ENCODE peak calls at places on chromosomes 2 and 18, in nine cellular contexts. One of them, this sample, is unnamed.

GRCh38 chr2:236972491-236973379 is 113.0 kb upstream of the COPS8 start:
- DNase-seq in K562: no peak
- DNase-seq in IMR-90: peak; percentile 13
- DNase-seq in cardiac muscle cell: peak; percentile 27
- DNase-seq in tibial artery: no peak
- DNase-seq in A673: no peak
- DNase-seq in H9: peak; percentile 55
- DNase-seq in stomach: no peak
- DNase-seq in mammary epithelial cell: peak; percentile 85
- DNase-seq in this sample: peak; percentile 45

GRCh38 chr2:98465456-98466201 is 21.0 kb downstream of the INPP4A start:
- DNase-seq in K562: peak; percentile 59
- DNase-seq in IMR-90: peak; percentile 42
- DNase-seq in cardiac muscle cell: no peak
- DNase-seq in tibial artery: no peak
- DNase-seq in A673: peak; percentile 88
- DNase-seq in H9: no peak
- DNase-seq in stomach: peak; percentile 75
- DNase-seq in mammary epithelial cell: no peak
- DNase-seq in this sample: no peak

GRCh38 chr2:31390324-31390723 is 24.2 kb downstream of the XDH start:
- DNase-seq in K562: no peak
- DNase-seq in IMR-90: no peak
- DNase-seq in cardiac muscle cell: no peak
- DNase-seq in tibial artery: no peak
- DNase-seq in A673: no peak
- DNase-seq in H9: no peak
- DNase-seq in stomach: no peak
- DNase-seq in mammary epithelial cell: peak; percentile 99
- DNase-seq in this sample: no peak

GRCh38 chr2:231034291-231034882 is 2.9 kb upstream of the C2orf72 start:
- DNase-seq in K562: no peak
- DNase-seq in IMR-90: no peak
- DNase-seq in cardiac muscle cell: no peak
- DNase-seq in tibial artery: no peak
- DNase-seq in A673: no peak
- DNase-seq in H9: no peak
- DNase-seq in stomach: no peak
- DNase-seq in mammary epithelial cell: no peak
- DNase-seq in this sample: no peak

GRCh38 chr2:223943561-223944008 is 1.6 kb downstream of the WDFY1 start:
- DNase-seq in K562: no peak
- DNase-seq in IMR-90: peak; percentile 60
- DNase-seq in cardiac muscle cell: no peak
- DNase-seq in tibial artery: no peak
- DNase-seq in A673: peak; percentile 91
- DNase-seq in H9: no peak
- DNase-seq in stomach: no peak
- DNase-seq in mammary epithelial cell: peak; percentile 50
- DNase-seq in this sample: no peak

GRCh38 chr2:97267411-97268074 is 154.6 kb downstream of the ANKRD36 start:
- DNase-seq in K562: no peak
- DNase-seq in IMR-90: peak; percentile 0
- DNase-seq in cardiac muscle cell: no peak
- DNase-seq in tibial artery: peak; percentile 69
- DNase-seq in A673: peak; percentile 2
- DNase-seq in H9: peak; percentile 21
- DNase-seq in stomach: peak; percentile 25
- DNase-seq in mammary epithelial cell: no peak
- DNase-seq in this sample: peak; percentile 1

GRCh38 chr2:53353372-53354111 is 414.1 kb upstream of the CHAC2 start:
- DNase-seq in K562: no peak
- DNase-seq in IMR-90: peak; percentile 15
- DNase-seq in cardiac muscle cell: no peak
- DNase-seq in tibial artery: no peak
- DNase-seq in A673: no peak
- DNase-seq in H9: peak; percentile 41
- DNase-seq in stomach: no peak
- DNase-seq in mammary epithelial cell: peak; percentile 29
- DNase-seq in this sample: peak; percentile 29

GRCh38 chr2:15931514-15931870 is 8.9 kb upstream of the MYCN start:
- DNase-seq in K562: no peak
- DNase-seq in IMR-90: no peak
- DNase-seq in cardiac muscle cell: no peak
- DNase-seq in tibial artery: no peak
- DNase-seq in A673: no peak
- DNase-seq in H9: no peak
- DNase-seq in stomach: no peak
- DNase-seq in mammary epithelial cell: no peak
- DNase-seq in this sample: no peak

GRCh38 chr2:38106420-38107182 is 30.6 kb upstream of the CYP1B1 start:
- DNase-seq in K562: no peak
- DNase-seq in IMR-90: peak; percentile 71
- DNase-seq in cardiac muscle cell: peak; percentile 41
- DNase-seq in tibial artery: no peak
- DNase-seq in A673: peak; percentile 76
- DNase-seq in H9: no peak
- DNase-seq in stomach: no peak
- DNase-seq in mammary epithelial cell: peak; percentile 60
- DNase-seq in this sample: no peak

GRCh38 chr2:189057316-189057715 is 83.1 kb downstream of the COL3A1 start:
- DNase-seq in K562: no peak
- DNase-seq in IMR-90: no peak
- DNase-seq in cardiac muscle cell: no peak
- DNase-seq in tibial artery: no peak
- DNase-seq in A673: no peak
- DNase-seq in H9: no peak
- DNase-seq in stomach: no peak
- DNase-seq in mammary epithelial cell: no peak
- DNase-seq in this sample: no peak

GRCh38 chr2:107990718-107991117 is 4.4 kb downstream of the SLC5A7 start:
- DNase-seq in K562: no peak
- DNase-seq in IMR-90: no peak
- DNase-seq in cardiac muscle cell: no peak
- DNase-seq in tibial artery: no peak
- DNase-seq in A673: no peak
- DNase-seq in H9: no peak
- DNase-seq in stomach: no peak
- DNase-seq in mammary epithelial cell: no peak
- DNase-seq in this sample: no peak

GRCh38 chr2:14752294-14752693 is 119.8 kb downstream of the LRATD1 start:
- DNase-seq in K562: no peak
- DNase-seq in IMR-90: no peak
- DNase-seq in cardiac muscle cell: no peak
- DNase-seq in tibial artery: no peak
- DNase-seq in A673: no peak
- DNase-seq in H9: no peak
- DNase-seq in stomach: no peak
- DNase-seq in mammary epithelial cell: no peak
- DNase-seq in this sample: no peak

GRCh38 chr2:196431957-196432356 is 207.6 kb upstream of the CCDC150 start:
- DNase-seq in K562: no peak
- DNase-seq in IMR-90: peak; percentile 20
- DNase-seq in cardiac muscle cell: peak; percentile 46
- DNase-seq in tibial artery: no peak
- DNase-seq in A673: peak; percentile 59
- DNase-seq in H9: peak; percentile 59
- DNase-seq in stomach: no peak
- DNase-seq in mammary epithelial cell: no peak
- DNase-seq in this sample: peak; percentile 65

GRCh38 chr18:31206787-31207381 is 44.2 kb upstream of the DSC1 start:
- DNase-seq in K562: peak; percentile 24
- DNase-seq in IMR-90: peak; percentile 23
- DNase-seq in cardiac muscle cell: no peak
- DNase-seq in tibial artery: peak; percentile 84
- DNase-seq in A673: peak; percentile 9
- DNase-seq in H9: peak; percentile 80
- DNase-seq in stomach: peak; percentile 81
- DNase-seq in mammary epithelial cell: peak; percentile 97
- DNase-seq in this sample: peak; percentile 33

GRCh38 chr2:211241891-211242290 is 685.5 kb downstream of the CPS1 start:
- DNase-seq in K562: no peak
- DNase-seq in IMR-90: no peak
- DNase-seq in cardiac muscle cell: no peak
- DNase-seq in tibial artery: no peak
- DNase-seq in A673: no peak
- DNase-seq in H9: no peak
- DNase-seq in stomach: no peak
- DNase-seq in mammary epithelial cell: no peak
- DNase-seq in this sample: no peak

GRCh38 chr2:11320698-11321492 is 23.5 kb downstream of the ROCK2 start:
- DNase-seq in K562: peak; percentile 23
- DNase-seq in IMR-90: no peak
- DNase-seq in cardiac muscle cell: no peak
- DNase-seq in tibial artery: no peak
- DNase-seq in A673: peak; percentile 27
- DNase-seq in H9: no peak
- DNase-seq in stomach: no peak
- DNase-seq in mammary epithelial cell: no peak
- DNase-seq in this sample: no peak

GRCh38 chr18:35432565-35433001 is 55.4 kb upstream of the ZNF396 start:
- DNase-seq in K562: no peak
- DNase-seq in IMR-90: no peak
- DNase-seq in cardiac muscle cell: no peak
- DNase-seq in tibial artery: no peak
- DNase-seq in A673: no peak
- DNase-seq in H9: no peak
- DNase-seq in stomach: no peak
- DNase-seq in mammary epithelial cell: no peak
- DNase-seq in this sample: no peak

GRCh38 chr2:132544045-132544630 is 125.9 kb downstream of the LYPD1 start:
- DNase-seq in K562: no peak
- DNase-seq in IMR-90: no peak
- DNase-seq in cardiac muscle cell: no peak
- DNase-seq in tibial artery: no peak
- DNase-seq in A673: no peak
- DNase-seq in H9: no peak
- DNase-seq in stomach: no peak
- DNase-seq in mammary epithelial cell: no peak
- DNase-seq in this sample: no peak

GRCh38 chr2:19878268-19879046 is 23.3 kb downstream of the TTC32 start:
- DNase-seq in K562: no peak
- DNase-seq in IMR-90: no peak
- DNase-seq in cardiac muscle cell: no peak
- DNase-seq in tibial artery: no peak
- DNase-seq in A673: no peak
- DNase-seq in H9: no peak
- DNase-seq in stomach: no peak
- DNase-seq in mammary epithelial cell: no peak
- DNase-seq in this sample: no peak

GRCh38 chr2:175834472-175834871 is 167.6 kb downstream of the LNPK start:
- DNase-seq in K562: no peak
- DNase-seq in IMR-90: no peak
- DNase-seq in cardiac muscle cell: peak; percentile 16
- DNase-seq in tibial artery: no peak
- DNase-seq in A673: no peak
- DNase-seq in H9: no peak
- DNase-seq in stomach: no peak
- DNase-seq in mammary epithelial cell: peak; percentile 6
- DNase-seq in this sample: peak; percentile 53

GRCh38 chr2:131488306-131489205 is 3.6 kb downstream of the MZT2A start:
- DNase-seq in K562: no peak
- DNase-seq in IMR-90: no peak
- DNase-seq in cardiac muscle cell: peak; percentile 10
- DNase-seq in tibial artery: no peak
- DNase-seq in A673: no peak
- DNase-seq in H9: no peak
- DNase-seq in stomach: no peak
- DNase-seq in mammary epithelial cell: no peak
- DNase-seq in this sample: no peak

GRCh38 chr2:172081248-172082022 is 3.9 kb upstream of the DLX1 start:
- DNase-seq in K562: no peak
- DNase-seq in IMR-90: no peak
- DNase-seq in cardiac muscle cell: no peak
- DNase-seq in tibial artery: no peak
- DNase-seq in A673: no peak
- DNase-seq in H9: peak; percentile 68
- DNase-seq in stomach: no peak
- DNase-seq in mammary epithelial cell: no peak
- DNase-seq in this sample: peak; percentile 64
- TF ChIP-seq CTCF in K562: no peak
- TF ChIP-seq CTCF in IMR-90: no peak
- TF ChIP-seq CTCF in cardiac muscle cell: no peak
- TF ChIP-seq CTCF in tibial artery: no peak
- TF ChIP-seq CTCF in A673: no peak
- TF ChIP-seq CTCF in H9: no peak
- TF ChIP-seq CTCF in stomach: no peak
- TF ChIP-seq CTCF in mammary epithelial cell: no peak
- TF ChIP-seq CTCF in this sample: no peak

GRCh38 chr2:70258532-70258875 is 567 bp downstream of the PCYOX1 start:
- DNase-seq in K562: no peak
- DNase-seq in IMR-90: peak; percentile 17
- DNase-seq in cardiac muscle cell: peak; percentile 56
- DNase-seq in tibial artery: peak; percentile 91
- DNase-seq in A673: no peak
- DNase-seq in H9: no peak
- DNase-seq in stomach: peak; percentile 72
- DNase-seq in mammary epithelial cell: peak; percentile 41
- DNase-seq in this sample: peak; percentile 59
- H3K27ac ChIP-seq in K562: peak overlapping the region; percentile 56
- H3K27ac ChIP-seq in IMR-90: peak overlapping the region; percentile 69
- H3K27ac ChIP-seq in cardiac muscle cell: peak overlapping the region; percentile 85
- H3K27ac ChIP-seq in tibial artery: peak overlapping the region; percentile 91
- H3K27ac ChIP-seq in A673: peak overlapping the region; percentile 82
- H3K27ac ChIP-seq in H9: no peak overlapping the region
- H3K27ac ChIP-seq in stomach: peak overlapping the region; percentile 91
- H3K27ac ChIP-seq in mammary epithelial cell: peak overlapping the region; percentile 9
- H3K27ac ChIP-seq in this sample: no peak overlapping the region

DNA sequence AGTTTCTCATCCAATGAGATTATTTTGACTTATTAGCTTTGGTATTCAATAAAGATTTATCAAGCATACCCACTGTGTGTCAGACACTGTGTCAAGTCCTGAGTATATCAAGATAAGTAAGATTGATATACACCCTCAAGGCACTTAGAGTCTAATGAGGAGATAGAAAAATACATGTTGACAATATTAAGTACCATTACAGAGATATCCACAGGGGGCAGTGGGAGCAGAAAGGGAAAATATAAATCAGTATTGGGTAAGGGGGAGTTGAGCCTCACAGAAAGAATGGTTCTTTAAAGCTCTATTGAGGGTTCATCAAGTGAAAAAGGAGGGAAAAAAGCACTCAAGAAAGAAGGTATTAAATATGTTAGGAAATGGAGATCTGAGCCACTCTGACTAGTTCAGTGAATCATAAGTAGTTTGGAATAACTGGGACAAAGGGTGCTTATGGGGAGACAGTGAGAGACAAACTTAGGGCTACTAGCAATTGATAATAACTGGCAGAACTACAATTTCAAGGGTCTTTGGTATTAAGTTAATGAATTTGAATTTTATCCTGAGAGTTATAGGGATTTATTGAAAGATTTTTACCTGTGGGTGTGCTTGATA is 45.5 kb upstream of the SLC8A1 start:
- DNase-seq in K562: no peak
- DNase-seq in IMR-90: peak; percentile 25
- DNase-seq in cardiac muscle cell: no peak
- DNase-seq in tibial artery: no peak
- DNase-seq in A673: no peak
- DNase-seq in H9: no peak
- DNase-seq in stomach: no peak
- DNase-seq in mammary epithelial cell: no peak
- DNase-seq in this sample: no peak
- TF ChIP-seq CTCF in K562: no peak
- TF ChIP-seq CTCF in IMR-90: no peak
- TF ChIP-seq CTCF in cardiac muscle cell: no peak
- TF ChIP-seq CTCF in tibial artery: no peak
- TF ChIP-seq CTCF in A673: no peak
- TF ChIP-seq CTCF in H9: no peak
- TF ChIP-seq CTCF in stomach: no peak
- TF ChIP-seq CTCF in mammary epithelial cell: no peak
- TF ChIP-seq CTCF in this sample: no peak

GRCh38 chr2:68769586-68770270 is 35.1 kb downstream of the ARHGAP25 start:
- DNase-seq in K562: no peak
- DNase-seq in IMR-90: no peak
- DNase-seq in cardiac muscle cell: no peak
- DNase-seq in tibial artery: no peak
- DNase-seq in A673: no peak
- DNase-seq in H9: no peak
- DNase-seq in stomach: no peak
- DNase-seq in mammary epithelial cell: peak; percentile 16
- DNase-seq in this sample: no peak
- H3K27ac ChIP-seq in K562: no peak overlapping the region
- H3K27ac ChIP-seq in IMR-90: no peak overlapping the region
- H3K27ac ChIP-seq in cardiac muscle cell: no peak overlapping the region
- H3K27ac ChIP-seq in tibial artery: no peak overlapping the region
- H3K27ac ChIP-seq in A673: no peak overlapping the region
- H3K27ac ChIP-seq in H9: no peak overlapping the region
- H3K27ac ChIP-seq in stomach: peak overlapping the region; percentile 67
- H3K27ac ChIP-seq in mammary epithelial cell: no peak overlapping the region
- H3K27ac ChIP-seq in this sample: no peak overlapping the region